ENCODE peak calls at places on chromosomes 16 and 17, in eight cellular contexts. F is astrocyte of the cerebellum; B is AG04449; W is NCI-H1930; E is Ammon's horn; D is stimulated activated CD8-positive, alpha-beta memory T cell treated with anti-CD3 and anti-CD28 coated beads, Interleukin-12 subunit alpha, Interleukin-12 subunit beta, amount 100 ng/mL, for 4 hours; R is KBM-7; Z is WTC11. X is an unnamed sample.

GRCh38 chr17:65670667-65671371 is 109.4 kb upstream of the AXIN2 start:
- DNase-seq in F (no peak), B (no peak), W (no peak), E (no peak), D (no peak), R (no peak), Z (no peak), X (no peak)

GRCh38 chr16:67326472-67327309 is at the start of the genes KCTD19 and LRRC36:
- DNase-seq in F (peak; percentile 5), B (no peak), W (peak; percentile 86), E (no peak), D (peak; percentile 50), R (peak; percentile 92), Z (peak; percentile 98), X (peak; percentile 60)

GRCh38 chr17:58344047-58344790 is 7.8 kb downstream of the SUPT4H1 start:
- DNase-seq in F (no peak), B (no peak), W (no peak), E (peak; percentile 54), D (peak; percentile 81), R (peak; percentile 83), Z (no peak), X (peak; percentile 71)

GRCh38 chr16:3607161-3607560 is 4.2 kb downstream of the SLX4 start:
- DNase-seq in F (no peak), B (no peak), W (no peak), E (no peak), D (no peak), R (no peak), Z (no peak), X (no peak)

GRCh38 chr16:48384982-48385271 is 286 bp downstream of the SIAH1 start:
- DNase-seq in F (no peak), B (no peak), W (no peak), E (peak; percentile 30), D (no peak), R (no peak), Z (no peak), X (no peak)

GRCh38 chr17:46044286-46044928 is 45.4 kb downstream of the STH start:
- DNase-seq in F (peak; percentile 94), B (peak; percentile 61), W (peak; percentile 43), E (peak; percentile 92), D (no peak), R (peak; percentile 78), Z (peak; percentile 56), X (no peak)

GRCh38 chr17:17514993-17515920 is 19.1 kb upstream of the RASD1 start:
- DNase-seq in F (peak; percentile 90), B (peak; percentile 71), W (no peak), E (no peak), D (no peak), R (no peak), Z (peak; percentile 58), X (no peak)

GRCh38 chr17:34797724-34798123 is 163.5 kb downstream of the CCT6B start:
- DNase-seq in F (no peak), B (no peak), W (no peak), E (no peak), D (no peak), R (peak; percentile 27), Z (peak; percentile 82), X (no peak)

GRCh38 chr17:48770954-48771353 is 42.4 kb upstream of the HOXB13 start:
- DNase-seq in F (peak; percentile 20), B (no peak), W (no peak), E (no peak), D (no peak), R (no peak), Z (no peak), X (no peak)

GRCh38 chr17:17570207-17570797 is 21.2 kb downstream of the PEMT start:
- DNase-seq in F (peak; percentile 33), B (no peak), W (peak; percentile 19), E (peak; percentile 58), D (no peak), R (peak; percentile 13), Z (peak; percentile 60), X (no peak)

GRCh38 chr16:46673320-46674013 is 15.5 kb downstream of the VPS35 start:
- DNase-seq in F (peak; percentile 31), B (no peak), W (peak; percentile 5), E (peak; percentile 68), D (no peak), R (peak; percentile 80), Z (peak; percentile 62), X (no peak)

GRCh38 chr17:2361361-2361760 is 24.1 kb downstream of the SGSM2 start:
- DNase-seq in F (no peak), B (no peak), W (no peak), E (no peak), D (no peak), R (no peak), Z (no peak), X (no peak)

GRCh38 chr17:18921912-18922451 is 30.0 kb upstream of the SLC5A10 start:
- DNase-seq in F (no peak), B (no peak), W (no peak), E (no peak), D (no peak), R (peak; percentile 44), Z (no peak), X (no peak)

GRCh38 chr16:14958323-14958600 is 16.6 kb upstream of the PDXDC1 start:
- DNase-seq in F (no peak), B (no peak), W (no peak), E (no peak), D (no peak), R (peak; percentile 7), Z (no peak), X (no peak)

GRCh38 chr17:867896-868489 is 85.8 kb downstream of the MRM3 start:
- DNase-seq in F (no peak), B (no peak), W (no peak), E (no peak), D (no peak), R (no peak), Z (no peak), X (no peak)

GRCh38 chr16:13148836-13149235 is 247.4 kb downstream of the SHISA9 start:
- DNase-seq in F (no peak), B (no peak), W (no peak), E (no peak), D (no peak), R (no peak), Z (no peak), X (no peak)

GRCh38 chr16:4936181-4936990 is 562 bp downstream of the PPL start:
- DNase-seq in F (no peak), B (no peak), W (peak; percentile 74), E (no peak), D (no peak), R (no peak), Z (peak; percentile 67), X (no peak)

GRCh38 chr16:10684541-10685151 is 10.1 kb downstream of the TEKT5 start:
- DNase-seq in F (no peak), B (no peak), W (no peak), E (no peak), D (no peak), R (no peak), Z (no peak), X (no peak)

GRCh38 chr16:30185141-30185682 is 1.8 kb downstream of the CORO1A start:
- DNase-seq in F (no peak), B (no peak), W (no peak), E (no peak), D (peak; percentile 29), R (no peak), Z (no peak), X (no peak)

GRCh38 chr16:85583491-85584181 is 29.5 kb upstream of the GSE1 start:
- DNase-seq in F (no peak), B (peak; percentile 55), W (peak; percentile 55), E (peak; percentile 50), D (no peak), R (no peak), Z (no peak), X (no peak)

GRCh38 chr17:30323895-30324319 is 9.9 kb downstream of the TMIGD1 start:
- DNase-seq in F (peak; percentile 31), B (no peak), W (no peak), E (no peak), D (no peak), R (peak; percentile 81), Z (no peak), X (no peak)

GRCh38 chr17:27985736-27986394 is 56.6 kb upstream of the NLK start:
- DNase-seq in F (no peak), B (no peak), W (no peak), E (no peak), D (no peak), R (no peak), Z (no peak), X (no peak)